ENCODE peak calls at places on chromosomes 16 and 17, in nine cellular contexts. One of them, this sample, is unnamed.

GRCh38 chr16:75580-76501 is 2.2 kb upstream of the MPG start:
- DNase-seq in HT1080: peak; percentile 92
- DNase-seq in B cell: no peak
- DNase-seq in adrenal gland: peak; percentile 49
- DNase-seq in activated CD8-positive, alpha-beta memory T cell treated with anti-CD3 and anti-CD28 coated beads for 4 hours: no peak
- DNase-seq in mucosa of descending colon: peak; percentile 68
- DNase-seq in testis: peak; percentile 64
- DNase-seq in omental fat pad: peak; percentile 39
- DNase-seq in activated T-cell treated with anti-CD3 and anti-CD28 coated beads, Interleukin-2, amount 50 U/mL, for 4 hours: no peak
- DNase-seq in this sample: peak; percentile 12

GRCh38 chr17:31802502-31802901 is 56.5 kb downstream of the COPRS start:
- DNase-seq in HT1080: peak; percentile 28
- DNase-seq in mucosa of descending colon: peak; percentile 36
- DNase-seq in omental fat pad: no peak
- DNase-seq in activated T-cell treated with anti-CD3 and anti-CD28 coated beads, Interleukin-2, amount 50 U/mL, for 4 hours: no peak
- DNase-seq in B cell: no peak
- DNase-seq in adrenal gland: no peak
- DNase-seq in activated CD8-positive, alpha-beta memory T cell treated with anti-CD3 and anti-CD28 coated beads for 4 hours: no peak
- DNase-seq in testis: peak; percentile 49
- DNase-seq in this sample: no peak

GRCh38 chr17:1834378-1835149 is 4.8 kb downstream of the RPA1 start:
- DNase-seq in omental fat pad: no peak
- DNase-seq in testis: no peak
- DNase-seq in HT1080: no peak
- DNase-seq in activated T-cell treated with anti-CD3 and anti-CD28 coated beads, Interleukin-2, amount 50 U/mL, for 4 hours: no peak
- DNase-seq in adrenal gland: no peak
- DNase-seq in activated CD8-positive, alpha-beta memory T cell treated with anti-CD3 and anti-CD28 coated beads for 4 hours: no peak
- DNase-seq in B cell: peak; percentile 42
- DNase-seq in mucosa of descending colon: peak; percentile 10
- DNase-seq in this sample: no peak

GRCh38 chr17:81199482-81199830 is 23.3 kb downstream of the CEP131 start:
- DNase-seq in adrenal gland: no peak
- DNase-seq in mucosa of descending colon: no peak
- DNase-seq in omental fat pad: no peak
- DNase-seq in testis: no peak
- DNase-seq in B cell: no peak
- DNase-seq in HT1080: no peak
- DNase-seq in activated T-cell treated with anti-CD3 and anti-CD28 coated beads, Interleukin-2, amount 50 U/mL, for 4 hours: no peak
- DNase-seq in activated CD8-positive, alpha-beta memory T cell treated with anti-CD3 and anti-CD28 coated beads for 4 hours: no peak
- DNase-seq in this sample: no peak

GRCh38 chr17:74514632-74515035 is 16.6 kb downstream of the CD300LB start:
- DNase-seq in HT1080: no peak
- DNase-seq in B cell: peak; percentile 68
- DNase-seq in mucosa of descending colon: no peak
- DNase-seq in testis: peak; percentile 59
- DNase-seq in activated CD8-positive, alpha-beta memory T cell treated with anti-CD3 and anti-CD28 coated beads for 4 hours: no peak
- DNase-seq in activated T-cell treated with anti-CD3 and anti-CD28 coated beads, Interleukin-2, amount 50 U/mL, for 4 hours: no peak
- DNase-seq in omental fat pad: peak; percentile 60
- DNase-seq in adrenal gland: no peak
- DNase-seq in this sample: no peak

GRCh38 chr17:57672205-57672632 is 72.9 kb downstream of the CCDC182 start:
- DNase-seq in adrenal gland: no peak
- DNase-seq in mucosa of descending colon: no peak
- DNase-seq in activated T-cell treated with anti-CD3 and anti-CD28 coated beads, Interleukin-2, amount 50 U/mL, for 4 hours: no peak
- DNase-seq in activated CD8-positive, alpha-beta memory T cell treated with anti-CD3 and anti-CD28 coated beads for 4 hours: no peak
- DNase-seq in B cell: no peak
- DNase-seq in testis: no peak
- DNase-seq in omental fat pad: no peak
- DNase-seq in HT1080: peak; percentile 84
- DNase-seq in this sample: no peak

GRCh38 chr16:19135201-19135838 is 21.6 kb downstream of the ITPRIPL2 start:
- DNase-seq in adrenal gland: no peak
- DNase-seq in B cell: no peak
- DNase-seq in mucosa of descending colon: no peak
- DNase-seq in testis: no peak
- DNase-seq in activated CD8-positive, alpha-beta memory T cell treated with anti-CD3 and anti-CD28 coated beads for 4 hours: no peak
- DNase-seq in activated T-cell treated with anti-CD3 and anti-CD28 coated beads, Interleukin-2, amount 50 U/mL, for 4 hours: no peak
- DNase-seq in HT1080: no peak
- DNase-seq in omental fat pad: no peak
- DNase-seq in this sample: peak; percentile 86

GRCh38 chr16:22785552-22785951 is 28.4 kb upstream of the HS3ST2 start:
- DNase-seq in activated T-cell treated with anti-CD3 and anti-CD28 coated beads, Interleukin-2, amount 50 U/mL, for 4 hours: no peak
- DNase-seq in adrenal gland: no peak
- DNase-seq in omental fat pad: no peak
- DNase-seq in B cell: no peak
- DNase-seq in activated CD8-positive, alpha-beta memory T cell treated with anti-CD3 and anti-CD28 coated beads for 4 hours: no peak
- DNase-seq in testis: no peak
- DNase-seq in mucosa of descending colon: no peak
- DNase-seq in HT1080: no peak
- DNase-seq in this sample: no peak

GRCh38 chr17:77611791-77612466 is 346.6 kb upstream of the TNRC6C start:
- DNase-seq in mucosa of descending colon: no peak
- DNase-seq in B cell: no peak
- DNase-seq in omental fat pad: no peak
- DNase-seq in HT1080: no peak
- DNase-seq in activated T-cell treated with anti-CD3 and anti-CD28 coated beads, Interleukin-2, amount 50 U/mL, for 4 hours: no peak
- DNase-seq in adrenal gland: no peak
- DNase-seq in activated CD8-positive, alpha-beta memory T cell treated with anti-CD3 and anti-CD28 coated beads for 4 hours: no peak
- DNase-seq in testis: no peak
- DNase-seq in this sample: no peak

GRCh38 chr17:57481901-57482300 is 225.6 kb downstream of the MSI2 start:
- DNase-seq in mucosa of descending colon: no peak
- DNase-seq in HT1080: peak; percentile 92
- DNase-seq in adrenal gland: peak; percentile 72
- DNase-seq in activated CD8-positive, alpha-beta memory T cell treated with anti-CD3 and anti-CD28 coated beads for 4 hours: no peak
- DNase-seq in testis: peak; percentile 52
- DNase-seq in omental fat pad: no peak
- DNase-seq in activated T-cell treated with anti-CD3 and anti-CD28 coated beads, Interleukin-2, amount 50 U/mL, for 4 hours: no peak
- DNase-seq in B cell: no peak
- DNase-seq in this sample: no peak

GRCh38 chr17:81494984-81495383 is 17.6 kb downstream of the ACTG1 start:
- DNase-seq in mucosa of descending colon: no peak
- DNase-seq in adrenal gland: no peak
- DNase-seq in B cell: no peak
- DNase-seq in testis: no peak
- DNase-seq in omental fat pad: no peak
- DNase-seq in activated CD8-positive, alpha-beta memory T cell treated with anti-CD3 and anti-CD28 coated beads for 4 hours: no peak
- DNase-seq in activated T-cell treated with anti-CD3 and anti-CD28 coated beads, Interleukin-2, amount 50 U/mL, for 4 hours: no peak
- DNase-seq in HT1080: no peak
- DNase-seq in this sample: peak; percentile 71

GRCh38 chr16:57600048-57600835 is 28.2 kb upstream of the ADGRG1 start:
- DNase-seq in adrenal gland: peak; percentile 70
- DNase-seq in activated T-cell treated with anti-CD3 and anti-CD28 coated beads, Interleukin-2, amount 50 U/mL, for 4 hours: no peak
- DNase-seq in HT1080: peak; percentile 69
- DNase-seq in mucosa of descending colon: peak; percentile 72
- DNase-seq in B cell: peak; percentile 56
- DNase-seq in activated CD8-positive, alpha-beta memory T cell treated with anti-CD3 and anti-CD28 coated beads for 4 hours: no peak
- DNase-seq in testis: peak; percentile 71
- DNase-seq in omental fat pad: no peak
- DNase-seq in this sample: peak; percentile 68

GRCh38 chr17:69655902-69656301 is 241.4 kb downstream of the MAP2K6 start:
- DNase-seq in adrenal gland: no peak
- DNase-seq in activated CD8-positive, alpha-beta memory T cell treated with anti-CD3 and anti-CD28 coated beads for 4 hours: no peak
- DNase-seq in activated T-cell treated with anti-CD3 and anti-CD28 coated beads, Interleukin-2, amount 50 U/mL, for 4 hours: no peak
- DNase-seq in testis: no peak
- DNase-seq in omental fat pad: no peak
- DNase-seq in HT1080: no peak
- DNase-seq in mucosa of descending colon: no peak
- DNase-seq in B cell: no peak
- DNase-seq in this sample: no peak

GRCh38 chr17:12789075-12789975 is at the start of gene ARHGAP44:
- DNase-seq in omental fat pad: no peak
- DNase-seq in B cell: peak; percentile 44
- DNase-seq in activated T-cell treated with anti-CD3 and anti-CD28 coated beads, Interleukin-2, amount 50 U/mL, for 4 hours: no peak
- DNase-seq in HT1080: peak; percentile 23
- DNase-seq in activated CD8-positive, alpha-beta memory T cell treated with anti-CD3 and anti-CD28 coated beads for 4 hours: no peak
- DNase-seq in mucosa of descending colon: peak; percentile 76
- DNase-seq in testis: peak; percentile 83
- DNase-seq in adrenal gland: peak; percentile 38
- DNase-seq in this sample: peak; percentile 29

GRCh38 chr16:67443299-67443698 is 12.4 kb downstream of the HSD11B2 start:
- DNase-seq in omental fat pad: no peak
- DNase-seq in activated CD8-positive, alpha-beta memory T cell treated with anti-CD3 and anti-CD28 coated beads for 4 hours: no peak
- DNase-seq in adrenal gland: peak; percentile 77
- DNase-seq in B cell: no peak
- DNase-seq in mucosa of descending colon: no peak
- DNase-seq in activated T-cell treated with anti-CD3 and anti-CD28 coated beads, Interleukin-2, amount 50 U/mL, for 4 hours: no peak
- DNase-seq in HT1080: no peak
- DNase-seq in testis: peak; percentile 51
- DNase-seq in this sample: no peak

GRCh38 chr17:49699967-49700575 is 7.7 kb downstream of the SLC35B1 start:
- DNase-seq in adrenal gland: no peak
- DNase-seq in HT1080: no peak
- DNase-seq in activated T-cell treated with anti-CD3 and anti-CD28 coated beads, Interleukin-2, amount 50 U/mL, for 4 hours: no peak
- DNase-seq in B cell: no peak
- DNase-seq in mucosa of descending colon: no peak
- DNase-seq in activated CD8-positive, alpha-beta memory T cell treated with anti-CD3 and anti-CD28 coated beads for 4 hours: no peak
- DNase-seq in omental fat pad: no peak
- DNase-seq in testis: no peak
- DNase-seq in this sample: no peak

GRCh38 chr17:8518858-8519257 is 83.2 kb downstream of the NDEL1 start:
- DNase-seq in mucosa of descending colon: no peak
- DNase-seq in activated CD8-positive, alpha-beta memory T cell treated with anti-CD3 and anti-CD28 coated beads for 4 hours: no peak
- DNase-seq in activated T-cell treated with anti-CD3 and anti-CD28 coated beads, Interleukin-2, amount 50 U/mL, for 4 hours: no peak
- DNase-seq in HT1080: no peak
- DNase-seq in omental fat pad: no peak
- DNase-seq in B cell: no peak
- DNase-seq in adrenal gland: no peak
- DNase-seq in testis: no peak
- DNase-seq in this sample: no peak

GRCh38 chr16:30922960-30923535 is 324 bp upstream of the FBXL19 start:
- DNase-seq in adrenal gland: peak; percentile 100
- DNase-seq in mucosa of descending colon: peak; percentile 100
- DNase-seq in activated CD8-positive, alpha-beta memory T cell treated with anti-CD3 and anti-CD28 coated beads for 4 hours: peak; percentile 89
- DNase-seq in omental fat pad: peak; percentile 91
- DNase-seq in activated T-cell treated with anti-CD3 and anti-CD28 coated beads, Interleukin-2, amount 50 U/mL, for 4 hours: peak; percentile 91
- DNase-seq in testis: peak; percentile 100
- DNase-seq in B cell: peak; percentile 95
- DNase-seq in HT1080: peak; percentile 100
- DNase-seq in this sample: peak; percentile 100

GRCh38 chr16:81035975-81036750 is 521 bp downstream of the ATMIN start:
- DNase-seq in testis: peak; percentile 40
- DNase-seq in omental fat pad: no peak
- DNase-seq in B cell: peak; percentile 66
- DNase-seq in mucosa of descending colon: peak; percentile 30
- DNase-seq in activated CD8-positive, alpha-beta memory T cell treated with anti-CD3 and anti-CD28 coated beads for 4 hours: no peak
- DNase-seq in HT1080: no peak
- DNase-seq in adrenal gland: peak; percentile 34
- DNase-seq in activated T-cell treated with anti-CD3 and anti-CD28 coated beads, Interleukin-2, amount 50 U/mL, for 4 hours: peak; percentile 6
- DNase-seq in this sample: no peak

GRCh38 chr17:74417178-74418045 is 14.5 kb upstream of the GPRC5C start:
- DNase-seq in B cell: no peak
- DNase-seq in omental fat pad: no peak
- DNase-seq in HT1080: peak; percentile 66
- DNase-seq in activated CD8-positive, alpha-beta memory T cell treated with anti-CD3 and anti-CD28 coated beads for 4 hours: no peak
- DNase-seq in testis: no peak
- DNase-seq in adrenal gland: no peak
- DNase-seq in mucosa of descending colon: peak; percentile 63
- DNase-seq in activated T-cell treated with anti-CD3 and anti-CD28 coated beads, Interleukin-2, amount 50 U/mL, for 4 hours: no peak
- DNase-seq in this sample: no peak

GRCh38 chr17:72409405-72410002 is 288.7 kb downstream of the SOX9 start:
- DNase-seq in testis: no peak
- DNase-seq in B cell: no peak
- DNase-seq in mucosa of descending colon: no peak
- DNase-seq in adrenal gland: no peak
- DNase-seq in omental fat pad: no peak
- DNase-seq in HT1080: no peak
- DNase-seq in activated T-cell treated with anti-CD3 and anti-CD28 coated beads, Interleukin-2, amount 50 U/mL, for 4 hours: no peak
- DNase-seq in activated CD8-positive, alpha-beta memory T cell treated with anti-CD3 and anti-CD28 coated beads for 4 hours: no peak
- DNase-seq in this sample: no peak

GRCh38 chr16:50282010-50282538 is 15.7 kb downstream of the ADCY7 start:
- DNase-seq in HT1080: no peak
- DNase-seq in omental fat pad: no peak
- DNase-seq in adrenal gland: peak; percentile 67
- DNase-seq in activated CD8-positive, alpha-beta memory T cell treated with anti-CD3 and anti-CD28 coated beads for 4 hours: peak; percentile 33
- DNase-seq in activated T-cell treated with anti-CD3 and anti-CD28 coated beads, Interleukin-2, amount 50 U/mL, for 4 hours: peak; percentile 21
- DNase-seq in B cell: peak; percentile 91
- DNase-seq in mucosa of descending colon: peak; percentile 65
- DNase-seq in testis: peak; percentile 58
- DNase-seq in this sample: no peak

GRCh38 chr16:13331918-13332317 is 430.5 kb downstream of the SHISA9 start:
- DNase-seq in activated T-cell treated with anti-CD3 and anti-CD28 coated beads, Interleukin-2, amount 50 U/mL, for 4 hours: no peak
- DNase-seq in omental fat pad: no peak
- DNase-seq in mucosa of descending colon: no peak
- DNase-seq in adrenal gland: no peak
- DNase-seq in HT1080: no peak
- DNase-seq in B cell: no peak
- DNase-seq in testis: no peak
- DNase-seq in activated CD8-positive, alpha-beta memory T cell treated with anti-CD3 and anti-CD28 coated beads for 4 hours: no peak
- DNase-seq in this sample: no peak

GRCh38 chr16:53501216-53501859 is 1.7 kb downstream of the AKTIP start:
- DNase-seq in activated CD8-positive, alpha-beta memory T cell treated with anti-CD3 and anti-CD28 coated beads for 4 hours: no peak
- DNase-seq in omental fat pad: no peak
- DNase-seq in activated T-cell treated with anti-CD3 and anti-CD28 coated beads, Interleukin-2, amount 50 U/mL, for 4 hours: no peak
- DNase-seq in HT1080: no peak
- DNase-seq in B cell: no peak
- DNase-seq in adrenal gland: no peak
- DNase-seq in mucosa of descending colon: no peak
- DNase-seq in testis: no peak
- DNase-seq in this sample: no peak

GRCh38 chr16:65306313-65306712 is 184.4 kb upstream of the CDH11 start:
- DNase-seq in adrenal gland: no peak
- DNase-seq in activated T-cell treated with anti-CD3 and anti-CD28 coated beads, Interleukin-2, amount 50 U/mL, for 4 hours: no peak
- DNase-seq in B cell: no peak
- DNase-seq in testis: no peak
- DNase-seq in activated CD8-positive, alpha-beta memory T cell treated with anti-CD3 and anti-CD28 coated beads for 4 hours: no peak
- DNase-seq in omental fat pad: no peak
- DNase-seq in HT1080: no peak
- DNase-seq in mucosa of descending colon: no peak
- DNase-seq in this sample: no peak

GRCh38 chr17:20203021-20203420 is 193.9 kb downstream of the SPECC1 start:
- DNase-seq in testis: no peak
- DNase-seq in adrenal gland: no peak
- DNase-seq in activated T-cell treated with anti-CD3 and anti-CD28 coated beads, Interleukin-2, amount 50 U/mL, for 4 hours: no peak
- DNase-seq in mucosa of descending colon: no peak
- DNase-seq in HT1080: no peak
- DNase-seq in B cell: no peak
- DNase-seq in omental fat pad: no peak
- DNase-seq in activated CD8-positive, alpha-beta memory T cell treated with anti-CD3 and anti-CD28 coated beads for 4 hours: no peak
- DNase-seq in this sample: no peak

GRCh38 chr17:77974396-77974795 is 15.9 kb downstream of the TNRC6C start:
- DNase-seq in HT1080: no peak
- DNase-seq in B cell: no peak
- DNase-seq in activated CD8-positive, alpha-beta memory T cell treated with anti-CD3 and anti-CD28 coated beads for 4 hours: no peak
- DNase-seq in activated T-cell treated with anti-CD3 and anti-CD28 coated beads, Interleukin-2, amount 50 U/mL, for 4 hours: no peak
- DNase-seq in adrenal gland: no peak
- DNase-seq in testis: no peak
- DNase-seq in mucosa of descending colon: no peak
- DNase-seq in omental fat pad: no peak
- DNase-seq in this sample: no peak

GRCh38 chr17:8056232-8056975 is 17.5 kb downstream of the ALOX15B start:
- DNase-seq in activated T-cell treated with anti-CD3 and anti-CD28 coated beads, Interleukin-2, amount 50 U/mL, for 4 hours: no peak
- DNase-seq in testis: peak; percentile 36
- DNase-seq in B cell: peak; percentile 51
- DNase-seq in HT1080: peak; percentile 49
- DNase-seq in mucosa of descending colon: peak; percentile 51
- DNase-seq in omental fat pad: no peak
- DNase-seq in activated CD8-positive, alpha-beta memory T cell treated with anti-CD3 and anti-CD28 coated beads for 4 hours: no peak
- DNase-seq in adrenal gland: peak; percentile 44
- DNase-seq in this sample: no peak

GRCh38 chr16:86772231-86772510 is 193.8 kb downstream of the FOXL1 start:
- DNase-seq in activated CD8-positive, alpha-beta memory T cell treated with anti-CD3 and anti-CD28 coated beads for 4 hours: no peak
- DNase-seq in activated T-cell treated with anti-CD3 and anti-CD28 coated beads, Interleukin-2, amount 50 U/mL, for 4 hours: no peak
- DNase-seq in omental fat pad: no peak
- DNase-seq in B cell: no peak
- DNase-seq in mucosa of descending colon: no peak
- DNase-seq in adrenal gland: no peak
- DNase-seq in testis: no peak
- DNase-seq in HT1080: no peak
- DNase-seq in this sample: no peak

GRCh38 chr16:8087597-8088279 is 502.6 kb downstream of the TMEM114 start:
- DNase-seq in activated CD8-positive, alpha-beta memory T cell treated with anti-CD3 and anti-CD28 coated beads for 4 hours: no peak
- DNase-seq in testis: no peak
- DNase-seq in activated T-cell treated with anti-CD3 and anti-CD28 coated beads, Interleukin-2, amount 50 U/mL, for 4 hours: no peak
- DNase-seq in mucosa of descending colon: no peak
- DNase-seq in adrenal gland: no peak
- DNase-seq in HT1080: peak; percentile 28
- DNase-seq in omental fat pad: no peak
- DNase-seq in B cell: no peak
- DNase-seq in this sample: no peak

GRCh38 chr17:80575057-80575875 is 30.6 kb downstream of the RPTOR start:
- DNase-seq in activated T-cell treated with anti-CD3 and anti-CD28 coated beads, Interleukin-2, amount 50 U/mL, for 4 hours: peak; percentile 91
- DNase-seq in mucosa of descending colon: peak; percentile 97
- DNase-seq in omental fat pad: peak; percentile 91
- DNase-seq in testis: peak; percentile 92
- DNase-seq in B cell: peak; percentile 91
- DNase-seq in HT1080: peak; percentile 74
- DNase-seq in adrenal gland: peak; percentile 88
- DNase-seq in activated CD8-positive, alpha-beta memory T cell treated with anti-CD3 and anti-CD28 coated beads for 4 hours: peak; percentile 79
- DNase-seq in this sample: peak; percentile 89